ENCODE peak calls at places on chromosomes 5 and 9, in five cellular contexts. One of them, this sample, is unnamed.

GRCh38 chr5:149024477-149024876 is 38.4 kb downstream of the SH3TC2 start:
- DNase-seq in neuronal stem cell: no peak
- DNase-seq in trophoblast cell: no peak
- DNase-seq in H9: no peak
- DNase-seq in H1: no peak
- DNase-seq in this sample: no peak

GRCh38 chr5:135210286-135211055 is 176.4 kb upstream of the PITX1 start:
- DNase-seq in neuronal stem cell: no peak
- DNase-seq in trophoblast cell: no peak
- DNase-seq in H9: peak; percentile 9
- DNase-seq in H1: no peak
- DNase-seq in this sample: no peak

GRCh38 chr5:56003633-56004032 is 8.9 kb upstream of the IL6ST start:
- DNase-seq in neuronal stem cell: no peak
- DNase-seq in trophoblast cell: no peak
- DNase-seq in H9: no peak
- DNase-seq in H1: no peak
- DNase-seq in this sample: no peak

GRCh38 chr5:102627311-102627710 is 127.8 kb upstream of the PAM start:
- DNase-seq in neuronal stem cell: no peak
- DNase-seq in trophoblast cell: no peak
- DNase-seq in H9: no peak
- DNase-seq in H1: no peak
- DNase-seq in this sample: peak; percentile 60

GRCh38 chr5:121681200-121681855 is 170.4 kb upstream of the FTMT start:
- DNase-seq in neuronal stem cell: no peak
- DNase-seq in trophoblast cell: peak; percentile 13
- DNase-seq in H9: no peak
- DNase-seq in H1: no peak
- DNase-seq in this sample: peak; percentile 38

GRCh38 chr9:98805506-98806272 is 1.8 kb upstream of the GALNT12 start:
- DNase-seq in neuronal stem cell: no peak
- DNase-seq in trophoblast cell: peak; percentile 87
- DNase-seq in H9: no peak
- DNase-seq in H1: no peak
- DNase-seq in this sample: peak; percentile 58

GRCh38 chr9:85349046-85349445 is 392.7 kb downstream of the AGTPBP1 start:
- DNase-seq in neuronal stem cell: no peak
- DNase-seq in trophoblast cell: no peak
- DNase-seq in H9: no peak
- DNase-seq in H1: no peak
- DNase-seq in this sample: no peak

GRCh38 chr9:109751253-109751652 is 28.7 kb upstream of the PALM2AKAP2 start:
- DNase-seq in neuronal stem cell: no peak
- DNase-seq in trophoblast cell: no peak
- DNase-seq in H9: no peak
- DNase-seq in H1: no peak
- DNase-seq in this sample: no peak

GRCh38 chr5:155943516-155944407 is 383.2 kb upstream of the SGCD start:
- DNase-seq in neuronal stem cell: peak; percentile 39
- DNase-seq in trophoblast cell: peak; percentile 61
- DNase-seq in H9: peak; percentile 63
- DNase-seq in H1: peak; percentile 53
- DNase-seq in this sample: peak; percentile 50

GRCh38 chr5:101370240-101370639 is 467.2 kb upstream of the ST8SIA4 start:
- DNase-seq in neuronal stem cell: no peak
- DNase-seq in trophoblast cell: no peak
- DNase-seq in H9: no peak
- DNase-seq in H1: no peak
- DNase-seq in this sample: no peak

GRCh38 chr5:67010684-67011409 is 185.8 kb downstream of the CD180 start:
- DNase-seq in neuronal stem cell: no peak
- DNase-seq in trophoblast cell: no peak
- DNase-seq in H9: peak; percentile 28
- DNase-seq in H1: no peak
- DNase-seq in this sample: no peak

GRCh38 chr5:157562111-157562581 is 13.4 kb downstream of the ADAM19 start:
- DNase-seq in neuronal stem cell: no peak
- DNase-seq in trophoblast cell: no peak
- DNase-seq in H9: no peak
- DNase-seq in H1: no peak
- DNase-seq in this sample: peak; percentile 41

GRCh38 chr5:123098767-123099513 is 9.9 kb downstream of the PRDM6 start:
- DNase-seq in neuronal stem cell: no peak
- DNase-seq in trophoblast cell: peak; percentile 84
- DNase-seq in H9: no peak
- DNase-seq in H1: no peak
- DNase-seq in this sample: peak; percentile 64

GRCh38 chr9:99090366-99091130 is 14.4 kb upstream of the TGFBR1 start:
- DNase-seq in neuronal stem cell: no peak
- DNase-seq in trophoblast cell: peak; percentile 65
- DNase-seq in H9: no peak
- DNase-seq in H1: no peak
- DNase-seq in this sample: no peak

GRCh38 chr9:112338561-112338960 is 5.1 kb upstream of the PTBP3 start:
- DNase-seq in neuronal stem cell: no peak
- DNase-seq in trophoblast cell: peak; percentile 88
- DNase-seq in H9: no peak
- DNase-seq in H1: no peak
- DNase-seq in this sample: peak; percentile 48

GRCh38 chr9:70127036-70127435 is 83.4 kb downstream of the MAMDC2 start:
- DNase-seq in neuronal stem cell: no peak
- DNase-seq in trophoblast cell: no peak
- DNase-seq in H9: no peak
- DNase-seq in H1: no peak
- DNase-seq in this sample: no peak

GRCh38 chr5:72185717-72186388 is 78.6 kb downstream of the MAP1B start:
- DNase-seq in neuronal stem cell: no peak
- DNase-seq in trophoblast cell: no peak
- DNase-seq in H9: no peak
- DNase-seq in H1: no peak
- DNase-seq in this sample: no peak

GRCh38 chr5:173547579-173547978 is 68.9 kb downstream of the BOD1 start:
- DNase-seq in neuronal stem cell: no peak
- DNase-seq in trophoblast cell: no peak
- DNase-seq in H9: no peak
- DNase-seq in H1: no peak
- DNase-seq in this sample: peak; percentile 53

GRCh38 chr9:133000842-133001241 is 22.3 kb downstream of the GFI1B start:
- DNase-seq in neuronal stem cell: no peak
- DNase-seq in trophoblast cell: no peak
- DNase-seq in H9: no peak
- DNase-seq in H1: no peak
- DNase-seq in this sample: no peak

GRCh38 chr5:113020461-113021273 is 44.1 kb downstream of the DCP2 start:
- DNase-seq in neuronal stem cell: no peak
- DNase-seq in trophoblast cell: peak; percentile 78
- DNase-seq in H9: no peak
- DNase-seq in H1: no peak
- DNase-seq in this sample: peak; percentile 70

GRCh38 chr5:78649220-78649700 is 688 bp upstream of the LHFPL2 start:
- DNase-seq in neuronal stem cell: no peak
- DNase-seq in trophoblast cell: peak; percentile 44
- DNase-seq in H9: no peak
- DNase-seq in H1: no peak
- DNase-seq in this sample: peak; percentile 33

GRCh38 chr5:73412597-73412988 is 36.0 kb downstream of the FOXD1 start:
- DNase-seq in neuronal stem cell: no peak
- DNase-seq in trophoblast cell: peak; percentile 72
- DNase-seq in H9: no peak
- DNase-seq in H1: no peak
- DNase-seq in this sample: no peak

GRCh38 chr9:135677641-135678168 is 14.6 kb downstream of the LCN9 start:
- DNase-seq in neuronal stem cell: no peak
- DNase-seq in trophoblast cell: no peak
- DNase-seq in H9: no peak
- DNase-seq in H1: no peak
- DNase-seq in this sample: no peak
- H2BK12ac ChIP-seq in neuronal stem cell: no peak overlapping the region
- H2BK12ac ChIP-seq in trophoblast cell: no peak overlapping the region
- H2BK12ac ChIP-seq in H9: no peak overlapping the region
- H2BK12ac ChIP-seq in H1: peak overlapping the region; percentile 52
- H2BK12ac ChIP-seq in this sample: no peak overlapping the region

GRCh38 chr9:131015112-131015511 is 6.1 kb downstream of the LAMC3 start:
- DNase-seq in neuronal stem cell: no peak
- DNase-seq in trophoblast cell: no peak
- DNase-seq in H9: no peak
- DNase-seq in H1: no peak
- DNase-seq in this sample: no peak
- H3K9ac ChIP-seq in neuronal stem cell: no peak overlapping the region
- H3K9ac ChIP-seq in trophoblast cell: no peak overlapping the region
- H3K9ac ChIP-seq in H9: no peak overlapping the region
- H3K9ac ChIP-seq in H1: no peak overlapping the region
- H3K9ac ChIP-seq in this sample: no peak overlapping the region

DNA sequence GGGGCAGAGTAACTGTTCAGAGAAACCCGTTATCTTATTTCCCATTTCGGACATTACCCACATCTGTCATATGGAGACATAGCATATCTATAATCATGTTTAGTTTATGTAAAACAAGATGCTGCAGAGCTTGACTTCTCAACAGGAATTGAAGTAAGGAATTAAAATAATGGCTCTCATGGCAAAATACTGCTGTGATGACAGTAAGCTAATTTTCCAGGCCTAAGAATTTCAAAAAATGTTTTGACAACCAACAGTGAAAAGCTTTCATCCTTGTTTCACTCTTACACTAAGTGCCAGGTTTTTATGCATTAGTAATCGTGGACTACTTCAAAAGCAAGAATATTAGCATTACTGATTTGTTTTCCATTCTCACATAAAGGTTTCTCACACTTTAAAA is 518.2 kb downstream of the PTPRD start:
- DNase-seq in neuronal stem cell: no peak
- DNase-seq in trophoblast cell: no peak
- DNase-seq in H9: no peak
- DNase-seq in H1: no peak
- DNase-seq in this sample: no peak
- H2BK12ac ChIP-seq in neuronal stem cell: no peak overlapping the region
- H2BK12ac ChIP-seq in trophoblast cell: no peak overlapping the region
- H2BK12ac ChIP-seq in H9: no peak overlapping the region
- H2BK12ac ChIP-seq in H1: no peak overlapping the region
- H2BK12ac ChIP-seq in this sample: no peak overlapping the region

GRCh38 chr5:32228816-32229215 is 54.7 kb upstream of the GOLPH3 start:
- DNase-seq in neuronal stem cell: no peak
- DNase-seq in trophoblast cell: peak; percentile 76
- DNase-seq in H9: no peak
- DNase-seq in H1: no peak
- DNase-seq in this sample: no peak

GRCh38 chr5:32229586-32229985 is 55.5 kb upstream of the GOLPH3 start:
- DNase-seq in neuronal stem cell: no peak
- DNase-seq in trophoblast cell: peak; percentile 95
- DNase-seq in H9: no peak
- DNase-seq in H1: no peak
- DNase-seq in this sample: no peak

GRCh38 chr5:32225445-32225844 is 51.3 kb upstream of the GOLPH3 start:
- DNase-seq in neuronal stem cell: no peak
- DNase-seq in trophoblast cell: no peak
- DNase-seq in H9: no peak
- DNase-seq in H1: no peak
- DNase-seq in this sample: no peak

GRCh38 chr5:32222723-32223470 is 48.8 kb upstream of the GOLPH3 start:
- DNase-seq in neuronal stem cell: no peak
- DNase-seq in trophoblast cell: no peak
- DNase-seq in H9: no peak
- DNase-seq in H1: no peak
- DNase-seq in this sample: peak; percentile 22

DNA sequence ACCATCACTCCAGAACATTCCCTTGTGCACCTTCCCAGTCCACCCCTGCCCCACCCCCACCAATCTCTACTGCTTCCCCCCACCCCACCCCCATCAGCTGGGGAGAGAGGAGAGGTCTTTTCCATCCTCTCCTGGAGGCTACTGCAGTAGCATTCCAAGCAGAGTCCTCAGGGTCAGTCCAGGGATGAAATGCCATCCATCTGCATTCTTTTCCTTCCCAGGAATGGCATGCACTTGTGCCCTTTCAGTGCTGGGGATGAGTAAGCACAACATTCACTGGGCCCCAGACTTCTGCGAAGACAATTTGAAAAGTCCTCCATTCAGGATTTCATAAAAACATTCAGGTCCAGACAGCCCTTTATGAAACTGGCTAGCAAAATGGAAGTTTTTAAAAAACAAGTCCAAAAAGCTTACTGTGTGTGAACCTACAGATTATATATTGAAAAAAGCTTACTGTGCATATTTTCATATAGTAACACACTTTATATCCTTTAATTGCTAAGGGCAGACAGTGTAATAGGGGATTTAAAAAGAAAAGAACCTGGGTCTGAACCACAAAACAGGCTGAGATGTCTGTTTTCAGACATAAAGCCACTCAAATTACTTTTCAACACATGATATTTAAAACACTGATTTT is 50.0 kb upstream of the GOLPH3 start:
- DNase-seq in neuronal stem cell: no peak
- DNase-seq in trophoblast cell: peak; percentile 94
- DNase-seq in H9: peak; percentile 68
- DNase-seq in H1: no peak
- DNase-seq in this sample: peak; percentile 63
- H3K9ac ChIP-seq in neuronal stem cell: no peak overlapping the region
- H3K9ac ChIP-seq in trophoblast cell: no peak overlapping the region
- H3K9ac ChIP-seq in H9: no peak overlapping the region
- H3K9ac ChIP-seq in H1: no peak overlapping the region
- H3K9ac ChIP-seq in this sample: no peak overlapping the region

DNA sequence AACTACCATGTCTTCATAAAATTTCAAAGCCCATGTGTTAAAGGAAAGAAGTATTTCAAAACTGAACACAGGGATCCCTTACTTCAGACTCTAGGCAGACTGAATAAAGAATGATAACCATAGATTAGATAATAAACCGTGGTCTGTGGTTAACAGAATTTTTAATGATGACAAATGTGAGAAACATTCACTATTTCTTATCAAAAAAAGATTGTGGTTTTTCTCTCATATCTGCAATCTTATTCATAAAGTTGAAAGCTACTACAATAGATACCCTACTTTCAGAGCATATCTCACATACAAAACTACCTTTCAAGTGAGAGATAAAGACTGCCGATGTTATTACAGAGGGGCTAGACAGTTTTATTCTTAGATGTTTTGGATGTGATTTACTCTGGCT is 816.8 kb upstream of the DMAC1 start:
- DNase-seq in neuronal stem cell: no peak
- DNase-seq in trophoblast cell: no peak
- DNase-seq in H9: no peak
- DNase-seq in H1: no peak
- DNase-seq in this sample: no peak
- H2BK12ac ChIP-seq in neuronal stem cell: no peak overlapping the region
- H2BK12ac ChIP-seq in trophoblast cell: no peak overlapping the region
- H2BK12ac ChIP-seq in H9: no peak overlapping the region
- H2BK12ac ChIP-seq in H1: no peak overlapping the region
- H2BK12ac ChIP-seq in this sample: no peak overlapping the region

DNA sequence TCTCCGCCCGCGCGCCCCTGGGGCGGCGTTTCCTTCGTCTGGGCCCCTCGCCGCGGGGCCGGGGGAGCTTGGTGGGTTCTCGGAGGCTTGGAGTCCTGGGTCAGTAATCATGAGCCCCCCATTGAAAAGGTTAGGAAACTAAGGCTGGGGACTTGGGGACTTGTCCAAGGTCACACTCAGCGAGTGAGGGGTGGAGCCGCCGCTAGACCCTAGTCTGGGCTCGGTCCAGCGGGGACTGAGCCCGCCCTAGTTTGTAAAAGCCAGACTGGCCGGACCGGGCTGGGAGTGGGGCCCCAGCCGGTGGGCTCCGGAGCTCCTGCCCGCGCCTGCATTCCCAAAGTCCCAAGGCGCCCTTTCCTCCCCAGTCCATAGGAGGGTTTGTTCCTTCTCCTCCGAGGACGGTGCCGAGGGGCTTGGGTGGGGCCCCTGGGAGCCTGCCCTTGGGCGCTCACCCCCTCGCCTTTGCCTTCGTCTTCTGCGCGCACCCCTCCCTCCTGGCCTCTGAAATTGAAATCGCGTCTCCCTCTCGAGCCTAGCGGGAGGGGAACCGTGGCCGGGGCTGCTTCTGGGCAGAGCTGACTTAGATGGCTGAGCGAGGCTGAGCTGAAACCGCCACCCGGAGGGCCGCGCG is 995 bp downstream of the OLFM1 start:
- DNase-seq in neuronal stem cell: no peak
- DNase-seq in trophoblast cell: no peak
- DNase-seq in H9: no peak
- DNase-seq in H1: peak; percentile 60
- DNase-seq in this sample: no peak
- H3K9ac ChIP-seq in neuronal stem cell: no peak overlapping the region
- H3K9ac ChIP-seq in trophoblast cell: no peak overlapping the region
- H3K9ac ChIP-seq in H9: no peak overlapping the region
- H3K9ac ChIP-seq in H1: no peak overlapping the region
- H3K9ac ChIP-seq in this sample: no peak overlapping the region

This sample was measured in mesenchymal stem cell.